ENCODE peak calls at places on chromosomes 1 and 21, in nine cellular contexts. X is fibroblast of lung, Q is heart right ventricle, R is colonic mucosa, I is breast epithelium, Z is H9, F is K562, Y is Peyer's patch, V is pancreas. J is an unnamed sample. For H3K9me3 and H3K4me1, the result is how much of the 10 kb centered on the place peaks cover.

GRCh38 chr1:24384251-24385090 is 29.1 kb downstream of the STPG1 start:
- DNase-seq in X (peak), Q (no peak), R (peak), I (peak), Z (no peak), F (no peak), Y (no peak), V (no peak), J (no peak)

GRCh38 chr21:42775123-42775522 is 104.2 kb downstream of the WDR4 start:
- DNase-seq in X (no peak), Q (no peak), R (no peak), I (no peak), Z (no peak), F (no peak), Y (no peak), V (no peak), J (no peak)

GRCh38 chr1:165056914-165057313 is 299.6 kb downstream of the LMX1A start:
- DNase-seq in X (no peak), Q (no peak), R (no peak), I (no peak), Z (no peak), F (no peak), Y (no peak), V (no peak), J (no peak)

GRCh38 chr1:153678519-153679336 is at the start of gene NPR1:
- DNase-seq in X (no peak), Q (peak), R (peak), I (no peak), Z (peak), F (no peak), Y (peak), V (peak), J (peak)

GRCh38 chr1:156815307-156815826 is 1.3 kb downstream of the SH2D2A start:
- DNase-seq in X (peak), Q (peak), R (no peak), I (no peak), Z (no peak), F (peak), Y (no peak), V (no peak), J (peak)

GRCh38 chr1:20200966-20201365 is 14.6 kb upstream of the PLA2G2C start:
- DNase-seq in X (no peak), Q (no peak), R (no peak), I (no peak), Z (no peak), F (no peak), Y (no peak), V (no peak), J (no peak)

GRCh38 chr1:60963167-60963909 is 119.0 kb upstream of the NFIA start:
- DNase-seq in X (peak), Q (no peak), R (no peak), I (no peak), Z (no peak), F (no peak), Y (no peak), V (no peak), J (no peak)

GRCh38 chr1:9413143-9413876 is 120.6 kb downstream of the SPSB1 start:
- DNase-seq in X (peak), Q (peak), R (peak), I (peak), Z (peak), F (peak), Y (peak), V (peak), J (peak)

GRCh38 chr1:92623187-92623778 is 136.6 kb upstream of the GFI1 start:
- DNase-seq in X (peak), Q (no peak), R (no peak), I (no peak), Z (no peak), F (peak), Y (no peak), V (no peak), J (no peak)

GRCh38 chr21:36479415-36480402 is at the start of gene CLDN14:
- DNase-seq in X (peak), Q (no peak), R (no peak), I (peak), Z (no peak), F (no peak), Y (no peak), V (no peak), J (peak)

GRCh38 chr1:1832820-1833219 is 54.5 kb upstream of the NADK start:
- DNase-seq in X (peak), Q (no peak), R (no peak), I (no peak), Z (no peak), F (no peak), Y (no peak), V (peak), J (no peak)

GRCh38 chr1:33736496-33736895 is 127.4 kb upstream of the HMGB4 start:
- DNase-seq in X (no peak), Q (no peak), R (no peak), I (no peak), Z (no peak), F (no peak), Y (no peak), V (no peak), J (no peak)

GRCh38 chr1:242212401-242212800 is 213.5 kb upstream of the MAP1LC3C start:
- DNase-seq in X (no peak), Q (no peak), R (no peak), I (no peak), Z (peak), F (no peak), Y (no peak), V (no peak), J (no peak)

GRCh38 chr1:11719313-11720032 is 16.5 kb upstream of the AGTRAP start:
- DNase-seq in X (peak), Q (peak), R (peak), I (peak), Z (peak), F (peak), Y (peak), V (peak), J (peak)

GRCh38 chr1:110538082-110538481 is 19.1 kb upstream of the KCNA10 start:
- DNase-seq in X (no peak), Q (no peak), R (no peak), I (no peak), Z (no peak), F (no peak), Y (no peak), V (no peak), J (no peak)

GRCh38 chr1:230394134-230394533 is 32.0 kb downstream of the PGBD5 start:
- DNase-seq in X (no peak), Q (no peak), R (no peak), I (no peak), Z (peak), F (no peak), Y (no peak), V (no peak), J (no peak)

GRCh38 chr1:88035578-88035977 is 648.5 kb upstream of the PKN2 start:
- DNase-seq in X (no peak), Q (no peak), R (no peak), I (no peak), Z (peak), F (no peak), Y (no peak), V (no peak), J (no peak)

GRCh38 chr1:227808566-227808965 is 6.9 kb upstream of the PRSS38 start:
- DNase-seq in X (no peak), Q (no peak), R (no peak), I (no peak), Z (no peak), F (no peak), Y (no peak), V (no peak), J (no peak)

GRCh38 chr1:17531682-17532487 is 7.6 kb upstream of the ARHGEF10L start:
- DNase-seq in X (peak), Q (peak), R (peak), I (peak), Z (no peak), F (no peak), Y (no peak), V (peak), J (peak)

GRCh38 chr1:83318361-83318760 is 680.6 kb downstream of the TTLL7 start:
- DNase-seq in X (no peak), Q (no peak), R (no peak), I (no peak), Z (no peak), F (no peak), Y (no peak), V (no peak), J (no peak)

GRCh38 chr1:219681876-219682275 is 69.0 kb upstream of the ZC3H11B start:
- DNase-seq in X (no peak), Q (no peak), R (no peak), I (no peak), Z (no peak), F (no peak), Y (no peak), V (no peak), J (no peak)

GRCh38 chr1:89890085-89890754 is 69.4 kb downstream of the LRRC8D start:
- DNase-seq in X (peak), Q (no peak), R (no peak), I (peak), Z (no peak), F (peak), Y (no peak), V (peak), J (peak)

GRCh38 chr1:111214086-111214801 is 13.3 kb upstream of the CHI3L2 start:
- DNase-seq in X (peak), Q (no peak), R (no peak), I (no peak), Z (peak), F (peak), Y (no peak), V (no peak), J (no peak)

GRCh38 chr1:31577515-31578191 is 1.3 kb downstream of the TINAGL1 start:
- DNase-seq in X (peak), Q (no peak), R (peak), I (no peak), Z (no peak), F (no peak), Y (no peak), V (no peak), J (no peak)

GRCh38 chr1:177185209-177185608 is 14.5 kb downstream of the BRINP2 start:
- DNase-seq in X (no peak), Q (no peak), R (no peak), I (no peak), Z (no peak), F (peak), Y (no peak), V (no peak), J (no peak)

GRCh38 chr1:15885701-15886612 is 38.5 kb downstream of the SPEN start:
- DNase-seq in X (peak), Q (peak), R (peak), I (peak), Z (peak), F (peak), Y (peak), V (peak), J (peak)

GRCh38 chr1:119736649-119737039 is 24.9 kb downstream of the PHGDH start:
- DNase-seq in X (no peak), Q (no peak), R (no peak), I (no peak), Z (no peak), F (no peak), Y (no peak), V (no peak), J (no peak)

GRCh38 chr21:44842721-44843445 is 25.0 kb upstream of the SUMO3 start:
- DNase-seq in X (no peak), Q (no peak), R (no peak), I (no peak), Z (no peak), F (no peak), Y (no peak), V (no peak), J (no peak)

GRCh38 chr1:180815188-180815587 is 97.5 kb upstream of the KIAA1614 start:
- DNase-seq in X (no peak), Q (no peak), R (no peak), I (no peak), Z (no peak), F (peak), Y (no peak), V (no peak), J (no peak)

GRCh38 chr21:38646213-38646837 is 148.0 kb upstream of the ERG start:
- DNase-seq in X (peak), Q (no peak), R (no peak), I (no peak), Z (no peak), F (no peak), Y (no peak), V (no peak), J (no peak)

GRCh38 chr21:43281661-43282357 is 113.0 kb downstream of the CRYAA start:
- DNase-seq in X (no peak), Q (no peak), R (no peak), I (no peak), Z (no peak), F (no peak), Y (no peak), V (peak), J (peak)

GRCh38 chr1:97668945-97669344 is 251.9 kb downstream of the DPYD start:
- DNase-seq in X (peak), Q (no peak), R (no peak), I (no peak), Z (no peak), F (no peak), Y (no peak), V (no peak), J (no peak)

GRCh38 chr21:46191257-46191685 is 7.0 kb upstream of the SPATC1L start:
- DNase-seq in X (peak), Q (no peak), R (peak), I (peak), Z (peak), F (peak), Y (peak), V (no peak), J (no peak)

GRCh38 chr1:152115344-152115743 is at the start of gene TCHH:
- DNase-seq in X (no peak), Q (no peak), R (no peak), I (no peak), Z (no peak), F (no peak), Y (no peak), V (no peak), J (no peak)

GRCh38 chr1:86258106-86258505 is 101.5 kb upstream of the COL24A1 start:
- DNase-seq in X (peak), Q (no peak), R (no peak), I (no peak), Z (no peak), F (no peak), Y (no peak), V (no peak), J (no peak)

GRCh38 chr1:228695015-228695955 is 40.0 kb upstream of the RHOU start:
- DNase-seq in X (no peak), Q (no peak), R (no peak), I (no peak), Z (no peak), F (no peak), Y (no peak), V (no peak), J (no peak)

GRCh38 chr1:235112297-235113182 is 16.1 kb downstream of the TOMM20 start:
- DNase-seq in X (no peak), Q (no peak), R (no peak), I (no peak), Z (no peak), F (no peak), Y (no peak), V (no peak), J (no peak)

GRCh38 chr1:37663426-37664000 is 28.8 kb upstream of the CDCA8 start:
- DNase-seq in X (no peak), Q (no peak), R (no peak), I (no peak), Z (no peak), F (no peak), Y (no peak), V (no peak), J (no peak)

GRCh38 chr1:235052067-235053008 is 76.3 kb downstream of the TOMM20 start:
- DNase-seq in X (no peak), Q (no peak), R (no peak), I (no peak), Z (no peak), F (no peak), Y (no peak), V (no peak), J (no peak)

GRCh38 chr1:21932127-21932526 is 5.0 kb downstream of the HSPG2 start:
- DNase-seq in X (peak), Q (no peak), R (no peak), I (peak), Z (no peak), F (no peak), Y (no peak), V (peak), J (no peak)

GRCh38 chr21:26437326-26438009 is 135.6 kb downstream of the CYYR1 start:
- DNase-seq in X (peak), Q (no peak), R (no peak), I (no peak), Z (peak), F (no peak), Y (no peak), V (no peak), J (no peak)

GRCh38 chr21:26432410-26432809 is 140.7 kb downstream of the CYYR1 start:
- DNase-seq in X (no peak), Q (no peak), R (no peak), I (no peak), Z (no peak), F (no peak), Y (no peak), V (no peak), J (no peak)

GRCh38 chr21:26438976-26439375 is 134.1 kb downstream of the CYYR1 start:
- DNase-seq in X (no peak), Q (no peak), R (no peak), I (no peak), Z (no peak), F (no peak), Y (no peak), V (no peak), J (no peak)

DNA sequence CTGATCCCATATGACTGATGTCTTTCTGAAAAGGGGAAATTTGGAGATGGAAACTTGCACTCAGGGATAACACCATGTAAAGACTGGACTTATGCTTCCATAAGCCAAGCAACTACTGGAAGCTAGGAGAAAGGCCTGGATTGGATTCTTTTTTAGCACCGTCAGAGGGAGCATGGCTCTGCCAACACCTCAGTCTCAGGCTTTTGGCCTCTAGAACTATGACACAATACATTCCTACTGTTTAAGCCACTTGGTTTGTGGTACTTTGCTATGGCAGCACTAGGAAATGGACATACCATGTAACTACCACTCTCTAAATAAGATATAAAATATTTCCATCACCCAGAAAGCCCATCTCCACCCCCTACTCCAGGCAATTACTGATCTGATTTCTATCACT is 139.7 kb downstream of the CYYR1 start:
- DNase-seq in X (peak), Q (no peak), R (no peak), I (no peak), Z (no peak), F (no peak), Y (no peak), V (no peak), J (no peak)
- H3K9me3 ChIP-seq in X (under half), Q (under half), R (under half), I (under half), Z (under half), F (under half), Y (under half), V (under half), J (under half)

GRCh38 chr1:68218485-68218884 is 13.8 kb downstream of the WLS start:
- DNase-seq in X (peak), Q (no peak), R (no peak), I (peak), Z (peak), F (no peak), Y (no peak), V (no peak), J (no peak)
- H3K4me1 ChIP-seq in X (under half), Q (half or more), R (under half), I (under half), Z (under half), F (under half), Y (under half), V (under half), J (half or more)

GRCh38 chr1:46536527-46536926 is 14.9 kb downstream of the KNCN start:
- DNase-seq in X (no peak), Q (no peak), R (no peak), I (no peak), Z (no peak), F (no peak), Y (no peak), V (no peak), J (no peak)
- H3K9me3 ChIP-seq in X (under half), Q (under half), R (under half), I (under half), Z (under half), F (under half), Y (under half), V (under half), J (under half)

GRCh38 chr1:201713093-201713810 is 115.7 kb upstream of the IPO9 start:
- DNase-seq in X (peak), Q (peak), R (peak), I (peak), Z (no peak), F (peak), Y (peak), V (peak), J (peak)
- H3K4me1 ChIP-seq in X (half or more), Q (half or more), R (under half), I (under half), Z (under half), F (under half), Y (under half), V (under half), J (half or more)

GRCh38 chr21:9763807-9764206 is 757.6 kb upstream of the TPTE start:
- DNase-seq in X (no peak), Q (no peak), R (no peak), I (no peak), Z (no peak), F (no peak), Y (no peak), V (no peak), J (no peak)
- H3K9me3 ChIP-seq in X (under half), Q (half or more), R (under half), I (under half), Z (half or more), F (under half), Y (under half), V (under half), J (under half)

DNA sequence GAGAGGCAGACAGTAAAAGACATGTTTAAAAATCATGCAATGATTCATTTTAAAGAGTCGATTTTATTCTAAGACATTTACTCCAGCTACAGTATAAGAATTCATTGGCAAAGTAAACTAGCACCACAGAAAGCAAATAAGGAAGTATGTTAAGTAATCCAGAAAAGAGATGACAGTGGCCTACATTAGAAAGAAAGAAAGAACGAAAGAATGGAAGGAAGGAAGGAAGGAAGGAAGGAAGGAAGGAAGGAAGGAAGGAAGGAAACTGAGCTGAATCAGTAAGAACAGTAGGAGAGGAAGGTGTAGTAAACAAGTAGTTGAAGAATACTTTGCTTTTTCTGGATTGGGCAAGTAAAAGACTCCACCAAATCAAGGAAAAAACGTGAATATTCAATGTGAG is 62.2 kb downstream of the ZZZ3 start:
- DNase-seq in X (no peak), Q (no peak), R (no peak), I (no peak), Z (no peak), F (no peak), Y (no peak), V (no peak), J (no peak)
- H3K4me1 ChIP-seq in X (under half), Q (under half), R (under half), I (under half), Z (under half), F (under half), Y (under half), V (under half), J (under half)

GRCh38 chr1:39590546-39590945 is 14.0 kb upstream of the PABPC4 start:
- DNase-seq in X (peak), Q (no peak), R (no peak), I (no peak), Z (no peak), F (no peak), Y (no peak), V (no peak), J (no peak)
- H3K9me3 ChIP-seq in X (under half), Q (under half), R (under half), I (under half), Z (under half), F (under half), Y (under half), V (under half), J (under half)

GRCh38 chr1:29324202-29324601 is 87.9 kb downstream of the PTPRU start:
- DNase-seq in X (no peak), Q (no peak), R (no peak), I (no peak), Z (peak), F (no peak), Y (no peak), V (no peak), J (no peak)

GRCh38 chr1:29322147-29322694 is 85.9 kb downstream of the PTPRU start:
- DNase-seq in X (no peak), Q (no peak), R (no peak), I (no peak), Z (no peak), F (no peak), Y (no peak), V (no peak), J (no peak)

GRCh38 chr1:29322861-29323585 is 86.7 kb downstream of the PTPRU start:
- DNase-seq in X (no peak), Q (no peak), R (no peak), I (no peak), Z (no peak), F (no peak), Y (no peak), V (no peak), J (no peak)

GRCh38 chr1:29324771-29325351 is 88.5 kb downstream of the PTPRU start:
- DNase-seq in X (no peak), Q (no peak), R (peak), I (no peak), Z (peak), F (peak), Y (no peak), V (no peak), J (no peak)

GRCh38 chr1:29323636-29324035 is 87.3 kb downstream of the PTPRU start:
- DNase-seq in X (no peak), Q (no peak), R (no peak), I (no peak), Z (no peak), F (no peak), Y (no peak), V (no peak), J (no peak)
- H3K4me1 ChIP-seq in X (under half), Q (under half), R (under half), I (under half), Z (under half), F (under half), Y (under half), V (under half), J (under half)

J was measured in left ventricle myocardium inferior.